ENCODE peak calls at places on chromosomes 5 and 9, in eight cellular contexts. P, K, H, W, C, N, O and E are unnamed samples.

GRCh38 chr9:93235278-93235960 is 51.5 kb downstream of the WNK2 start:
- DNase-seq in P (peak; percentile 22), K (no peak), H (no peak), W (no peak), C (no peak), N (no peak), O (no peak), E (no peak)

GRCh38 chr5:142871880-142872200 is 101.7 kb downstream of the ARHGAP26 start:
- DNase-seq in P (peak; percentile 55), K (no peak), H (no peak), W (no peak), C (no peak), N (no peak), O (no peak), E (no peak)

GRCh38 chr5:176530406-176530982 is 6.7 kb downstream of the RNF44 start:
- DNase-seq in P (no peak), K (no peak), H (no peak), W (no peak), C (no peak), N (no peak), O (no peak), E (no peak)

GRCh38 chr5:142360607-142361120 is 35.8 kb upstream of the SPRY4 start:
- DNase-seq in P (peak; percentile 70), K (peak; percentile 36), H (no peak), W (peak; percentile 68), C (no peak), N (peak; percentile 43), O (no peak), E (peak; percentile 59)

GRCh38 chr9:14529047-14529446 is 164.2 kb downstream of the ZDHHC21 start:
- DNase-seq in P (no peak), K (no peak), H (no peak), W (no peak), C (no peak), N (no peak), O (no peak), E (no peak)

GRCh38 chr9:123423036-123423640 is 67.1 kb downstream of the CRB2 start:
- DNase-seq in P (no peak), K (no peak), H (no peak), W (no peak), C (no peak), N (no peak), O (no peak), E (no peak)

GRCh38 chr5:80620206-80620605 is 34.2 kb upstream of the MSH3 start:
- DNase-seq in P (no peak), K (no peak), H (no peak), W (no peak), C (no peak), N (no peak), O (no peak), E (no peak)

GRCh38 chr9:136806067-136806466 is 1.7 kb upstream of the RABL6 start:
- DNase-seq in P (no peak), K (no peak), H (no peak), W (no peak), C (no peak), N (no peak), O (no peak), E (no peak)

GRCh38 chr5:154786414-154786813 is 31.2 kb downstream of the LARP1 start:
- DNase-seq in P (no peak), K (no peak), H (no peak), W (no peak), C (no peak), N (no peak), O (no peak), E (no peak)

GRCh38 chr9:35168963-35169362 is 7.2 kb downstream of the UNC13B start:
- DNase-seq in P (no peak), K (no peak), H (no peak), W (no peak), C (no peak), N (no peak), O (no peak), E (no peak)

GRCh38 chr5:73947876-73948275 is 321.9 kb downstream of the ARHGEF28 start:
- DNase-seq in P (no peak), K (no peak), H (no peak), W (no peak), C (no peak), N (no peak), O (no peak), E (no peak)

GRCh38 chr5:73786043-73786831 is 160.2 kb downstream of the ARHGEF28 start:
- DNase-seq in P (no peak), K (no peak), H (no peak), W (no peak), C (no peak), N (no peak), O (no peak), E (no peak)